ENCODE peak calls at places on chromosomes 1 and 21, in ten cellular contexts. One of them, this sample, is unnamed. For H3K27me3, the result is how much of the 10 kb centered on the place peaks cover.

GRCh38 chr1:117735045-117735992 is 129.5 kb downstream of the TENT5C start:
- DNase-seq in pancreas: no peak
- DNase-seq in Peyer's patch: no peak
- DNase-seq in uterus: peak
- DNase-seq in aorta: no peak
- DNase-seq in breast epithelium: no peak
- DNase-seq in mesendoderm: peak
- DNase-seq in stomach: peak
- DNase-seq in HCT116: no peak
- DNase-seq in right lobe of liver: no peak
- DNase-seq in this sample: no peak

GRCh38 chr1:166174108-166174507 is 7.3 kb upstream of the FAM78B start:
- DNase-seq in Peyer's patch: no peak
- DNase-seq in aorta: no peak
- DNase-seq in breast epithelium: no peak
- DNase-seq in right lobe of liver: no peak
- DNase-seq in pancreas: peak
- DNase-seq in HCT116: no peak
- DNase-seq in mesendoderm: no peak
- DNase-seq in stomach: peak
- DNase-seq in uterus: no peak
- DNase-seq in this sample: no peak

GRCh38 chr1:190477687-190478192 is at the start of gene BRINP3:
- DNase-seq in stomach: no peak
- DNase-seq in right lobe of liver: no peak
- DNase-seq in Peyer's patch: no peak
- DNase-seq in breast epithelium: no peak
- DNase-seq in mesendoderm: no peak
- DNase-seq in pancreas: no peak
- DNase-seq in HCT116: no peak
- DNase-seq in aorta: no peak
- DNase-seq in uterus: no peak
- DNase-seq in this sample: no peak

GRCh38 chr1:24900985-24901781 is 28.9 kb downstream of the RUNX3 start:
- DNase-seq in uterus: no peak
- DNase-seq in stomach: peak
- DNase-seq in HCT116: no peak
- DNase-seq in breast epithelium: peak
- DNase-seq in right lobe of liver: peak
- DNase-seq in Peyer's patch: peak
- DNase-seq in aorta: peak
- DNase-seq in pancreas: no peak
- DNase-seq in mesendoderm: no peak
- DNase-seq in this sample: no peak

GRCh38 chr1:109396971-109397370 is 747 bp downstream of the SORT1 start:
- DNase-seq in HCT116: no peak
- DNase-seq in mesendoderm: peak
- DNase-seq in pancreas: no peak
- DNase-seq in breast epithelium: no peak
- DNase-seq in stomach: no peak
- DNase-seq in Peyer's patch: peak
- DNase-seq in right lobe of liver: no peak
- DNase-seq in uterus: peak
- DNase-seq in aorta: no peak
- DNase-seq in this sample: no peak

GRCh38 chr1:237542525-237543418 is 347.9 kb downstream of the ZP4 start:
- DNase-seq in stomach: no peak
- DNase-seq in aorta: no peak
- DNase-seq in breast epithelium: no peak
- DNase-seq in HCT116: no peak
- DNase-seq in Peyer's patch: no peak
- DNase-seq in mesendoderm: peak
- DNase-seq in uterus: no peak
- DNase-seq in right lobe of liver: no peak
- DNase-seq in pancreas: no peak
- DNase-seq in this sample: no peak

GRCh38 chr1:170146861-170147260 is 1.1 kb downstream of the NTMT2 start:
- DNase-seq in mesendoderm: no peak
- DNase-seq in HCT116: no peak
- DNase-seq in aorta: no peak
- DNase-seq in right lobe of liver: no peak
- DNase-seq in Peyer's patch: no peak
- DNase-seq in stomach: no peak
- DNase-seq in breast epithelium: no peak
- DNase-seq in uterus: no peak
- DNase-seq in pancreas: no peak
- DNase-seq in this sample: no peak

GRCh38 chr1:93584238-93585003 is 97.2 kb downstream of the BCAR3 start:
- DNase-seq in right lobe of liver: no peak
- DNase-seq in uterus: no peak
- DNase-seq in stomach: no peak
- DNase-seq in HCT116: no peak
- DNase-seq in mesendoderm: no peak
- DNase-seq in pancreas: no peak
- DNase-seq in Peyer's patch: no peak
- DNase-seq in aorta: no peak
- DNase-seq in breast epithelium: peak
- DNase-seq in this sample: no peak

GRCh38 chr1:910881-911721 is 12.6 kb upstream of the SAMD11 start:
- DNase-seq in aorta: peak
- DNase-seq in HCT116: no peak
- DNase-seq in Peyer's patch: peak
- DNase-seq in breast epithelium: no peak
- DNase-seq in stomach: peak
- DNase-seq in pancreas: peak
- DNase-seq in right lobe of liver: no peak
- DNase-seq in mesendoderm: no peak
- DNase-seq in uterus: peak
- DNase-seq in this sample: peak

GRCh38 chr1:94874423-94874822 is 52.5 kb downstream of the CNN3 start:
- DNase-seq in HCT116: no peak
- DNase-seq in uterus: no peak
- DNase-seq in mesendoderm: no peak
- DNase-seq in aorta: no peak
- DNase-seq in breast epithelium: no peak
- DNase-seq in stomach: no peak
- DNase-seq in Peyer's patch: no peak
- DNase-seq in right lobe of liver: no peak
- DNase-seq in pancreas: no peak
- DNase-seq in this sample: no peak

GRCh38 chr21:27555996-27556395 is 589.1 kb upstream of the ADAMTS5 start:
- DNase-seq in breast epithelium: no peak
- DNase-seq in uterus: no peak
- DNase-seq in HCT116: no peak
- DNase-seq in right lobe of liver: no peak
- DNase-seq in Peyer's patch: no peak
- DNase-seq in aorta: no peak
- DNase-seq in stomach: no peak
- DNase-seq in pancreas: no peak
- DNase-seq in mesendoderm: no peak
- DNase-seq in this sample: no peak

GRCh38 chr1:151510614-151510956 is 602 bp upstream of the CGN start:
- DNase-seq in stomach: no peak
- DNase-seq in right lobe of liver: no peak
- DNase-seq in HCT116: no peak
- DNase-seq in Peyer's patch: no peak
- DNase-seq in breast epithelium: no peak
- DNase-seq in aorta: no peak
- DNase-seq in uterus: no peak
- DNase-seq in mesendoderm: no peak
- DNase-seq in pancreas: no peak
- DNase-seq in this sample: no peak
- H3K4me3 ChIP-seq in stomach: peak
- H3K4me3 ChIP-seq in right lobe of liver: peak
- H3K4me3 ChIP-seq in HCT116: peak
- H3K4me3 ChIP-seq in Peyer's patch: peak
- H3K4me3 ChIP-seq in breast epithelium: peak
- H3K4me3 ChIP-seq in aorta: peak
- H3K4me3 ChIP-seq in uterus: peak
- H3K4me3 ChIP-seq in mesendoderm: peak
- H3K4me3 ChIP-seq in pancreas: peak
- H3K4me3 ChIP-seq in this sample: peak

DNA sequence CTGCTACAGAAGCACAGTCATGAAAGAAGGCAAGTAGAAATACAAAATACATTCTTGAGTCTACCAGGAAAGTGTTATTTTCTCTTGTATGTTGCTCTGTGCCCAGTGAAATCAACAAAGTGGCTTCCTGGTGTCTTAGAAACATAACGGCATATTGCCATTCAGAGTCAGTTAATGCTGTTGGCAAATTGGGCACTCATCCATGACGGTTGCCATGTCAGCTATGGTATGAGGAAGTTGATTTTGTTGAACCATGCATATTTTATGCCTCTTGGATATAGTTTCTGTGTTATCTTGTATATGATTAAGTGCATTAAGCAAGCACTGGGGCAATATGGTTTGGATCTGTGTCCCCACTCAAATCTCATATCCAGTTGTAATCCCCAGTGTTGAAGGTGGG is 153.1 kb upstream of the CXADR start:
- DNase-seq in aorta: no peak
- DNase-seq in right lobe of liver: no peak
- DNase-seq in Peyer's patch: no peak
- DNase-seq in mesendoderm: no peak
- DNase-seq in pancreas: no peak
- DNase-seq in stomach: no peak
- DNase-seq in uterus: no peak
- DNase-seq in breast epithelium: no peak
- DNase-seq in HCT116: no peak
- DNase-seq in this sample: no peak
- H3K27me3 ChIP-seq in aorta: under half
- H3K27me3 ChIP-seq in right lobe of liver: under half
- H3K27me3 ChIP-seq in Peyer's patch: under half
- H3K27me3 ChIP-seq in mesendoderm: under half
- H3K27me3 ChIP-seq in pancreas: under half
- H3K27me3 ChIP-seq in stomach: under half
- H3K27me3 ChIP-seq in uterus: under half
- H3K27me3 ChIP-seq in breast epithelium: under half
- H3K27me3 ChIP-seq in HCT116: under half
- H3K27me3 ChIP-seq in this sample: under half

GRCh38 chr1:27562021-27562420 is 41.9 kb downstream of the AHDC1 start:
- DNase-seq in Peyer's patch: no peak
- DNase-seq in aorta: no peak
- DNase-seq in breast epithelium: no peak
- DNase-seq in stomach: no peak
- DNase-seq in mesendoderm: no peak
- DNase-seq in HCT116: no peak
- DNase-seq in right lobe of liver: no peak
- DNase-seq in uterus: no peak
- DNase-seq in pancreas: peak
- DNase-seq in this sample: no peak

GRCh38 chr1:27562483-27563406 is 41.2 kb downstream of the AHDC1 start:
- DNase-seq in aorta: no peak
- DNase-seq in mesendoderm: no peak
- DNase-seq in Peyer's patch: no peak
- DNase-seq in breast epithelium: no peak
- DNase-seq in right lobe of liver: no peak
- DNase-seq in pancreas: peak
- DNase-seq in stomach: no peak
- DNase-seq in uterus: no peak
- DNase-seq in HCT116: no peak
- DNase-seq in this sample: no peak

GRCh38 chr1:27559466-27560030 is 44.4 kb downstream of the AHDC1 start:
- DNase-seq in uterus: no peak
- DNase-seq in HCT116: no peak
- DNase-seq in breast epithelium: no peak
- DNase-seq in right lobe of liver: no peak
- DNase-seq in aorta: no peak
- DNase-seq in Peyer's patch: no peak
- DNase-seq in mesendoderm: no peak
- DNase-seq in stomach: no peak
- DNase-seq in pancreas: no peak
- DNase-seq in this sample: no peak

GRCh38 chr1:27560271-27561125 is 43.4 kb downstream of the AHDC1 start:
- DNase-seq in mesendoderm: peak
- DNase-seq in stomach: no peak
- DNase-seq in breast epithelium: no peak
- DNase-seq in aorta: no peak
- DNase-seq in Peyer's patch: no peak
- DNase-seq in right lobe of liver: no peak
- DNase-seq in pancreas: no peak
- DNase-seq in uterus: no peak
- DNase-seq in HCT116: no peak
- DNase-seq in this sample: no peak

GRCh38 chr1:27561126-27561899 is 42.6 kb downstream of the AHDC1 start:
- DNase-seq in right lobe of liver: no peak
- DNase-seq in breast epithelium: no peak
- DNase-seq in uterus: peak
- DNase-seq in HCT116: no peak
- DNase-seq in aorta: no peak
- DNase-seq in Peyer's patch: no peak
- DNase-seq in stomach: no peak
- DNase-seq in pancreas: no peak
- DNase-seq in mesendoderm: no peak
- DNase-seq in this sample: no peak
- H3K4me3 ChIP-seq in right lobe of liver: no peak
- H3K4me3 ChIP-seq in breast epithelium: peak
- H3K4me3 ChIP-seq in uterus: peak
- H3K4me3 ChIP-seq in HCT116: no peak
- H3K4me3 ChIP-seq in aorta: no peak
- H3K4me3 ChIP-seq in Peyer's patch: no peak
- H3K4me3 ChIP-seq in stomach: no peak
- H3K4me3 ChIP-seq in pancreas: no peak
- H3K4me3 ChIP-seq in mesendoderm: no peak
- H3K4me3 ChIP-seq in this sample: no peak

GRCh38 chr1:245551536-245551935 is 396.8 kb downstream of the KIF26B start:
- DNase-seq in aorta: no peak
- DNase-seq in Peyer's patch: no peak
- DNase-seq in right lobe of liver: no peak
- DNase-seq in uterus: no peak
- DNase-seq in HCT116: no peak
- DNase-seq in breast epithelium: no peak
- DNase-seq in mesendoderm: no peak
- DNase-seq in stomach: no peak
- DNase-seq in pancreas: no peak
- DNase-seq in this sample: no peak

GRCh38 chr1:245546875-245547274 is 392.1 kb downstream of the KIF26B start:
- DNase-seq in uterus: no peak
- DNase-seq in aorta: no peak
- DNase-seq in right lobe of liver: no peak
- DNase-seq in pancreas: no peak
- DNase-seq in stomach: no peak
- DNase-seq in HCT116: peak
- DNase-seq in breast epithelium: no peak
- DNase-seq in Peyer's patch: no peak
- DNase-seq in mesendoderm: no peak
- DNase-seq in this sample: no peak

GRCh38 chr1:245549981-245550701 is 395.4 kb downstream of the KIF26B start:
- DNase-seq in breast epithelium: no peak
- DNase-seq in right lobe of liver: no peak
- DNase-seq in uterus: no peak
- DNase-seq in stomach: no peak
- DNase-seq in pancreas: no peak
- DNase-seq in aorta: no peak
- DNase-seq in Peyer's patch: no peak
- DNase-seq in mesendoderm: no peak
- DNase-seq in HCT116: no peak
- DNase-seq in this sample: no peak

GRCh38 chr1:245552331-245552730 is 397.5 kb downstream of the KIF26B start:
- DNase-seq in HCT116: no peak
- DNase-seq in Peyer's patch: no peak
- DNase-seq in mesendoderm: no peak
- DNase-seq in breast epithelium: no peak
- DNase-seq in stomach: no peak
- DNase-seq in right lobe of liver: no peak
- DNase-seq in uterus: no peak
- DNase-seq in aorta: no peak
- DNase-seq in pancreas: no peak
- DNase-seq in this sample: no peak

GRCh38 chr1:245550702-245551008 is 395.9 kb downstream of the KIF26B start:
- DNase-seq in Peyer's patch: no peak
- DNase-seq in mesendoderm: no peak
- DNase-seq in HCT116: no peak
- DNase-seq in pancreas: no peak
- DNase-seq in right lobe of liver: no peak
- DNase-seq in uterus: no peak
- DNase-seq in breast epithelium: no peak
- DNase-seq in aorta: no peak
- DNase-seq in stomach: no peak
- DNase-seq in this sample: no peak
- H3K27me3 ChIP-seq in Peyer's patch: under half
- H3K27me3 ChIP-seq in mesendoderm: under half
- H3K27me3 ChIP-seq in HCT116: under half
- H3K27me3 ChIP-seq in pancreas: under half
- H3K27me3 ChIP-seq in right lobe of liver: under half
- H3K27me3 ChIP-seq in uterus: under half
- H3K27me3 ChIP-seq in breast epithelium: under half
- H3K27me3 ChIP-seq in aorta: under half
- H3K27me3 ChIP-seq in stomach: under half
- H3K27me3 ChIP-seq in this sample: under half

This sample was measured in upper lobe of right lung.